ENCODE peak calls at places on chromosomes 3 and 15, in four cellular contexts. L, Y, O and I are unnamed samples.
A peak's percentile ranks its signal among the peaks of the same experiment; 100 is the strongest.

GRCh38 chr3:3675801-3676200 is 123.4 kb upstream of the LRRN1 start:
- DNase-seq in L (no peak), Y (no peak), O (no peak), I (no peak)

GRCh38 chr15:44713006-44713966 is 2.0 kb downstream of the B2M start:
- DNase-seq in L (peak; percentile 40), Y (no peak), O (peak; percentile 28), I (no peak)

GRCh38 chr3:23971684-23972083 is 26.6 kb downstream of the NR1D2 start:
- DNase-seq in L (no peak), Y (no peak), O (no peak), I (no peak)

GRCh38 chr3:60025071-60026055 is 975.5 kb upstream of the CFAP20DC start:
- DNase-seq in L (peak; percentile 1), Y (no peak), O (peak; percentile 58), I (no peak)

GRCh38 chr15:84736375-84736774 is 12.0 kb upstream of the ZNF592 start:
- DNase-seq in L (no peak), Y (no peak), O (no peak), I (no peak)

GRCh38 chr15:41967506-41968206 is 4.7 kb downstream of the EHD4 start:
- DNase-seq in L (peak; percentile 49), Y (no peak), O (peak; percentile 21), I (no peak)

GRCh38 chr3:14853280-14853956 is 34.7 kb downstream of the FGD5 start:
- DNase-seq in L (no peak), Y (no peak), O (no peak), I (no peak)

GRCh38 chr15:56232058-56232457 is 11.6 kb downstream of the RFX7 start:
- DNase-seq in L (no peak), Y (no peak), O (no peak), I (no peak)

GRCh38 chr3:355622-356021 is 159.1 kb downstream of the CHL1 start:
- DNase-seq in L (peak; percentile 28), Y (no peak), O (no peak), I (no peak)

GRCh38 chr3:13148126-13148525 is 74.9 kb upstream of the IQSEC1 start:
- DNase-seq in L (no peak), Y (no peak), O (no peak), I (no peak)

GRCh38 chr3:56849698-56850097 is 47.9 kb upstream of the ARHGEF3 start:
- DNase-seq in L (no peak), Y (no peak), O (no peak), I (no peak)